ENCODE peak calls at places on chromosomes 12 and 14, in eight cellular contexts. L is AG04450; O is stimulated activated CD4-positive, alpha-beta T cell treated with anti-CD3 and anti-CD28 coated beads, Interleukin-1b, Interleukin-23, amount 100 ng/mL, for 24 hours; H is AG20443; Z is T-helper 9 cell; P is PC-9; T is SJSA1; E is amniotic stem cell. U is an unnamed sample.

GRCh38 chr14:59067135-59067894 is 121.2 kb upstream of the DAAM1 start:
- DNase-seq in L (no peak), O (no peak), H (no peak), Z (no peak), P (no peak), T (no peak), E (no peak), U (peak; percentile 3)

GRCh38 chr12:77064891-77065360 is 443 bp downstream of the E2F7 start:
- DNase-seq in L (no peak), O (no peak), H (no peak), Z (peak; percentile 2), P (no peak), T (no peak), E (no peak), U (no peak)

GRCh38 chr12:89875225-89875624 is 166.6 kb upstream of the ATP2B1 start:
- DNase-seq in L (no peak), O (no peak), H (no peak), Z (no peak), P (no peak), T (peak; percentile 80), E (no peak), U (no peak)

GRCh38 chr12:129617849-129618248 is 286.0 kb downstream of the TMEM132D start:
- DNase-seq in L (no peak), O (no peak), H (no peak), Z (no peak), P (no peak), T (no peak), E (no peak), U (no peak)

GRCh38 chr14:51726166-51726899 is 74.6 kb downstream of the FRMD6 start:
- DNase-seq in L (no peak), O (no peak), H (peak; percentile 32), Z (no peak), P (no peak), T (no peak), E (no peak), U (no peak)

GRCh38 chr14:75995372-75996041 is 9.9 kb downstream of the IFT43 start:
- DNase-seq in L (peak; percentile 80), O (no peak), H (no peak), Z (no peak), P (no peak), T (no peak), E (no peak), U (no peak)

GRCh38 chr14:50647753-50648152 is 20.4 kb downstream of the SAV1 start:
- DNase-seq in L (no peak), O (no peak), H (peak; percentile 13), Z (no peak), P (no peak), T (no peak), E (no peak), U (no peak)

GRCh38 chr12:107318804-107319535 is 225.6 kb upstream of the CRY1 start:
- DNase-seq in L (no peak), O (no peak), H (peak; percentile 44), Z (peak; percentile 15), P (no peak), T (peak; percentile 55), E (peak; percentile 22), U (no peak)

GRCh38 chr14:50953497-50953896 is 9.2 kb upstream of the PYGL start:
- DNase-seq in L (no peak), O (no peak), H (no peak), Z (no peak), P (no peak), T (no peak), E (no peak), U (no peak)

GRCh38 chr14:22666203-22666893 is 22.2 kb upstream of the OR6J1 start:
- DNase-seq in L (no peak), O (no peak), H (no peak), Z (no peak), P (no peak), T (no peak), E (no peak), U (no peak)

GRCh38 chr12:124109760-124110159 is 136.7 kb downstream of the ZNF664 start:
- DNase-seq in L (no peak), O (no peak), H (peak; percentile 62), Z (no peak), P (no peak), T (no peak), E (no peak), U (no peak)

GRCh38 chr12:10012630-10013330 is 2.4 kb downstream of the CLEC12B start:
- DNase-seq in L (no peak), O (no peak), H (no peak), Z (no peak), P (no peak), T (no peak), E (no peak), U (no peak)

U was measured in KG1.